ENCODE peak calls at places on chromosomes 7 and 10, in five cellular contexts. H is ascending aorta; L is HCT116; Y is A549; U is CD8-positive, alpha-beta T cell. W is an unnamed sample.

GRCh38 chr7:53740971-53741370 is 705.5 kb downstream of the POM121L12 start:
- DNase-seq in L (no peak), H (no peak), U (no peak), Y (no peak), W (no peak)

GRCh38 chr10:96446966-96447596 is 66.6 kb downstream of the TLL2 start:
- DNase-seq in Y (no peak), H (no peak), U (no peak), L (no peak), W (no peak)

GRCh38 chr10:68697106-68697505 is 23.9 kb upstream of the CCAR1 start:
- DNase-seq in L (no peak), Y (no peak), U (no peak), H (no peak), W (no peak)

GRCh38 chr7:99553039-99553438 is 1.1 kb upstream of the FAM200A start:
- DNase-seq in L (no peak), H (no peak), U (no peak), Y (no peak), W (no peak)

GRCh38 chr10:10438335-10439123 is 579.1 kb upstream of the CELF2 start:
- DNase-seq in L (no peak), Y (no peak), H (no peak), U (no peak), W (no peak)

GRCh38 chr10:131781076-131781475 is 119.7 kb upstream of the PPP2R2D start:
- DNase-seq in Y (no peak), L (no peak), H (peak; percentile 31), U (no peak), W (no peak)

GRCh38 chr7:124752310-124752709 is 13.3 kb downstream of the GPR37 start:
- DNase-seq in L (no peak), H (no peak), Y (no peak), U (no peak), W (no peak)

GRCh38 chr7:125670926-125671572 is 741.4 kb upstream of the POT1 start:
- DNase-seq in L (peak; percentile 22), Y (peak; percentile 32), H (no peak), U (no peak), W (no peak)

GRCh38 chr7:16929146-16929762 is 47.5 kb upstream of the AGR3 start:
- DNase-seq in L (no peak), Y (no peak), H (no peak), U (no peak), W (no peak)

GRCh38 chr7:144407266-144407931 is 3.9 kb upstream of the NOBOX start:
- DNase-seq in Y (no peak), L (no peak), U (no peak), H (no peak), W (no peak)

GRCh38 chr7:27204851-27205322 is 5.0 kb upstream of the HOXA13 start:
- DNase-seq in Y (no peak), L (no peak), H (no peak), U (no peak), W (no peak)

GRCh38 chr10:115829501-115830215 is 443.3 kb downstream of the GFRA1 start:
- DNase-seq in U (no peak), Y (peak; percentile 4), H (no peak), L (no peak), W (no peak)

GRCh38 chr10:7192831-7193348 is 217.9 kb downstream of the SFMBT2 start:
- DNase-seq in U (peak; percentile 68), Y (no peak), H (no peak), L (no peak), W (no peak)

GRCh38 chr10:110852255-110852896 is 19.4 kb upstream of the PDCD4 start:
- DNase-seq in Y (no peak), H (no peak), L (peak; percentile 85), U (no peak), W (peak; percentile 83)

GRCh38 chr7:69661342-69661741 is 63.1 kb downstream of the AUTS2 start:
- DNase-seq in Y (no peak), H (no peak), U (no peak), L (no peak), W (no peak)

GRCh38 chr7:157008206-157009169 is 2.0 kb downstream of the MNX1 start:
- DNase-seq in L (no peak), U (no peak), H (no peak), Y (no peak), W (no peak)

GRCh38 chr7:118949031-118949430 is 724.5 kb downstream of the ANKRD7 start:
- DNase-seq in U (no peak), H (no peak), Y (no peak), L (no peak), W (peak; percentile 26)

GRCh38 chr10:88490216-88490980 is 92.7 kb downstream of the RNLS start:
- DNase-seq in L (no peak), U (no peak), H (no peak), Y (no peak), W (no peak)

GRCh38 chr10:132407846-132408278 is 10.9 kb downstream of the PWWP2B start:
- DNase-seq in H (no peak), U (no peak), L (no peak), Y (no peak), W (peak; percentile 56)

GRCh38 chr7:28126047-28127041 is 54.3 kb downstream of the JAZF1 start:
- DNase-seq in Y (no peak), U (no peak), H (no peak), L (no peak), W (no peak)

GRCh38 chr10:121544301-121544869 is 53.9 kb downstream of the FGFR2 start:
- DNase-seq in H (no peak), L (no peak), Y (no peak), U (no peak), W (no peak)

GRCh38 chr7:100818366-100818765 is 9.0 kb downstream of the EPHB4 start:
- DNase-seq in H (no peak), L (no peak), Y (no peak), U (no peak), W (no peak)

DNA sequence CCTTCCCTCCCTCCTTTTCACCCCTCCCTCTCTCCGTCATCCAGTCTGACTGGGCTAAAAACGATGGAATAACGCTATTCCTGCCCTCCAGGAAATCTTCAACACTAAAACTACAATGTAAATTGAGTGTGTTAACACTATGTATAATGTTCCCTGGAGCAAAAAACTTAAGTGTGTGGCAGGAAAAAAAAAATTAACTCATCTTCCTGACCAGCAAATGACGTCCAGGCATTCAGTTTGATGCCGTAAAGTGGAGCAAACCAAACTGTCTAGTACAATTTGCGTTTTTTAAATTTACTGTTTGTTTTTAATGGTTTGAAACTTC is 545 bp upstream of the MTPN start:
- DNase-seq in U (no peak), H (no peak), Y (peak; percentile 6), L (no peak), W (no peak)
- H3K27ac ChIP-seq in U (peak overlapping the region; percentile 82), H (peak overlapping the region; percentile 84), Y (peak overlapping the region; percentile 95), L (no peak overlapping the region), W (peak overlapping the region; percentile 80)

DNA sequence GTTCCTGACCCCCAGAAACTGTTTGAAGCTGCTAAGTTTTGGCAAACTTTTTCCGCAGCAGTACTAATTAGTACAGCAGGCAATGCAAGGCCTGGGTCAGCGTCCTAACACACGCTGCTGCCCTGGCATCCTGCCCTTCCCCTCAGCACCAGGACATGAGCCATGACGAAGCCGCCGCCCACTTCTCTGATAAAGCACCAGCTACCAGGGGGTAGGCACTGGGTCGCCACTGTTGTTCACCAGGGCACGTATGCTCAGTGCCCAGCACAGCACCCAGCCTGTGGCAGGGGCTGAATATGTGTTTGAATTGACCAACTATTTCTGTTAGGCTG is 59.5 kb downstream of the CHST15 start:
- DNase-seq in Y (no peak), H (no peak), L (no peak), U (no peak), W (no peak)
- H3K27ac ChIP-seq in Y (no peak overlapping the region), H (no peak overlapping the region), L (no peak overlapping the region), U (no peak overlapping the region), W (no peak overlapping the region)

GRCh38 chr7:134693256-134693655 is 46.6 kb downstream of the BPGM start:
- DNase-seq in H (peak; percentile 94), L (no peak), Y (peak; percentile 29), U (peak; percentile 13), W (peak; percentile 59)
- H3K27ac ChIP-seq in H (peak overlapping the region; percentile 95), L (no peak overlapping the region), Y (no peak overlapping the region), U (no peak overlapping the region), W (no peak overlapping the region)

GRCh38 chr10:63456437-63457210 is 9.2 kb downstream of the JMJD1C start:
- DNase-seq in U (no peak), L (no peak), H (no peak), Y (no peak), W (no peak)

GRCh38 chr10:63452524-63452923 is 13.3 kb downstream of the JMJD1C start:
- DNase-seq in H (no peak), Y (no peak), U (no peak), L (no peak), W (no peak)

GRCh38 chr10:63457576-63457975 is 8.2 kb downstream of the JMJD1C start:
- DNase-seq in U (no peak), H (no peak), L (no peak), Y (no peak), W (no peak)

GRCh38 chr10:63458177-63458576 is 7.6 kb downstream of the JMJD1C start:
- DNase-seq in L (no peak), H (no peak), U (no peak), Y (no peak), W (no peak)

GRCh38 chr10:63455507-63455906 is 10.3 kb downstream of the JMJD1C start:
- DNase-seq in H (no peak), Y (no peak), L (no peak), U (no peak), W (no peak)
- H3K27ac ChIP-seq in H (no peak overlapping the region), Y (no peak overlapping the region), L (no peak overlapping the region), U (no peak overlapping the region), W (no peak overlapping the region)

GRCh38 chr7:139661875-139662274 is 115.9 kb downstream of the HIPK2 start:
- DNase-seq in U (no peak), H (no peak), Y (no peak), L (no peak), W (no peak)

GRCh38 chr7:139661043-139661440 is 116.8 kb downstream of the HIPK2 start:
- DNase-seq in Y (no peak), H (no peak), L (no peak), U (no peak), W (no peak)

GRCh38 chr7:139659922-139660316 is 117.9 kb downstream of the HIPK2 start:
- DNase-seq in H (no peak), L (no peak), U (no peak), Y (no peak), W (no peak)

GRCh38 chr7:139658919-139659675 is 118.7 kb downstream of the HIPK2 start:
- DNase-seq in L (no peak), U (no peak), H (no peak), Y (no peak), W (no peak)

GRCh38 chr7:139660317-139661042 is 117.3 kb downstream of the HIPK2 start:
- DNase-seq in L (no peak), H (no peak), U (no peak), Y (no peak), W (no peak)
- H3K27ac ChIP-seq in L (no peak overlapping the region), H (no peak overlapping the region), U (no peak overlapping the region), Y (peak overlapping the region; percentile 35), W (peak overlapping the region; percentile 87)